ENCODE peak calls at places on chromosome 11, in ten cellular contexts. A, U, W, L, O, V, G, F, X and T are unnamed samples. For H3K4me1, the result is how much of the 10 kb centered on the place peaks cover.

GRCh38 chr11:59191095-59191494 is 19.2 kb downstream of the DTX4 start:
- DNase-seq in A (no peak), U (no peak), W (no peak), L (no peak), O (no peak), V (peak), G (no peak), F (no peak), X (no peak), T (no peak)

GRCh38 chr11:5486003-5486402 is 2.5 kb upstream of the OR52D1 start:
- DNase-seq in A (no peak), U (no peak), W (no peak), L (no peak), O (no peak), V (no peak), G (no peak), F (no peak), X (no peak), T (no peak)

GRCh38 chr11:89176938-89177337 is 737 bp upstream of the TYR start:
- DNase-seq in A (no peak), U (no peak), W (no peak), L (no peak), O (no peak), V (no peak), G (no peak), F (no peak), X (no peak), T (no peak)

GRCh38 chr11:121194731-121195596 is 93.9 kb downstream of the TECTA start:
- DNase-seq in A (peak), U (peak), W (peak), L (peak), O (peak), V (no peak), G (peak), F (peak), X (no peak), T (peak)

GRCh38 chr11:58656348-58656747 is 33.9 kb downstream of the CNTF start:
- DNase-seq in A (no peak), U (no peak), W (no peak), L (no peak), O (no peak), V (no peak), G (no peak), F (no peak), X (no peak), T (no peak)

GRCh38 chr11:8315463-8315862 is 51.8 kb upstream of the LMO1 start:
- DNase-seq in A (no peak), U (no peak), W (no peak), L (no peak), O (no peak), V (no peak), G (no peak), F (no peak), X (no peak), T (no peak)

GRCh38 chr11:42085736-42086135 is 626.3 kb upstream of the LRRC4C start:
- DNase-seq in A (no peak), U (no peak), W (no peak), L (no peak), O (no peak), V (no peak), G (no peak), F (no peak), X (no peak), T (no peak)

GRCh38 chr11:85694385-85694980 is 8.5 kb upstream of the CCDC89 start:
- DNase-seq in A (peak), U (peak), W (no peak), L (peak), O (peak), V (no peak), G (peak), F (peak), X (no peak), T (no peak)

GRCh38 chr11:45672593-45672992 is 7.2 kb upstream of the CHST1 start:
- DNase-seq in A (no peak), U (no peak), W (no peak), L (no peak), O (no peak), V (no peak), G (no peak), F (no peak), X (no peak), T (no peak)

GRCh38 chr11:19673924-19674390 is 38.7 kb upstream of the NAV2 start:
- DNase-seq in A (peak), U (peak), W (no peak), L (no peak), O (peak), V (no peak), G (peak), F (peak), X (peak), T (peak)

GRCh38 chr11:92703431-92703830 is 266.0 kb upstream of the MTNR1B start:
- DNase-seq in A (peak), U (no peak), W (no peak), L (peak), O (no peak), V (no peak), G (no peak), F (peak), X (no peak), T (no peak)
- H3K4me3 ChIP-seq in A (no peak), U (no peak), W (no peak), L (no peak), O (no peak), V (no peak), G (no peak), F (no peak), X (no peak), T (no peak)

GRCh38 chr11:115963170-115963569 is 459.0 kb upstream of the CADM1 start:
- DNase-seq in A (peak), U (no peak), W (no peak), L (no peak), O (no peak), V (no peak), G (peak), F (no peak), X (no peak), T (no peak)

GRCh38 chr11:115961168-115962003 is 457.2 kb upstream of the CADM1 start:
- DNase-seq in A (peak), U (no peak), W (no peak), L (no peak), O (peak), V (no peak), G (no peak), F (no peak), X (no peak), T (no peak)

GRCh38 chr11:115959098-115959497 is 454.9 kb upstream of the CADM1 start:
- DNase-seq in A (no peak), U (no peak), W (no peak), L (no peak), O (no peak), V (no peak), G (no peak), F (no peak), X (no peak), T (no peak)

GRCh38 chr11:115964091-115964490 is 459.9 kb upstream of the CADM1 start:
- DNase-seq in A (peak), U (no peak), W (no peak), L (no peak), O (no peak), V (no peak), G (no peak), F (peak), X (no peak), T (no peak)

DNA sequence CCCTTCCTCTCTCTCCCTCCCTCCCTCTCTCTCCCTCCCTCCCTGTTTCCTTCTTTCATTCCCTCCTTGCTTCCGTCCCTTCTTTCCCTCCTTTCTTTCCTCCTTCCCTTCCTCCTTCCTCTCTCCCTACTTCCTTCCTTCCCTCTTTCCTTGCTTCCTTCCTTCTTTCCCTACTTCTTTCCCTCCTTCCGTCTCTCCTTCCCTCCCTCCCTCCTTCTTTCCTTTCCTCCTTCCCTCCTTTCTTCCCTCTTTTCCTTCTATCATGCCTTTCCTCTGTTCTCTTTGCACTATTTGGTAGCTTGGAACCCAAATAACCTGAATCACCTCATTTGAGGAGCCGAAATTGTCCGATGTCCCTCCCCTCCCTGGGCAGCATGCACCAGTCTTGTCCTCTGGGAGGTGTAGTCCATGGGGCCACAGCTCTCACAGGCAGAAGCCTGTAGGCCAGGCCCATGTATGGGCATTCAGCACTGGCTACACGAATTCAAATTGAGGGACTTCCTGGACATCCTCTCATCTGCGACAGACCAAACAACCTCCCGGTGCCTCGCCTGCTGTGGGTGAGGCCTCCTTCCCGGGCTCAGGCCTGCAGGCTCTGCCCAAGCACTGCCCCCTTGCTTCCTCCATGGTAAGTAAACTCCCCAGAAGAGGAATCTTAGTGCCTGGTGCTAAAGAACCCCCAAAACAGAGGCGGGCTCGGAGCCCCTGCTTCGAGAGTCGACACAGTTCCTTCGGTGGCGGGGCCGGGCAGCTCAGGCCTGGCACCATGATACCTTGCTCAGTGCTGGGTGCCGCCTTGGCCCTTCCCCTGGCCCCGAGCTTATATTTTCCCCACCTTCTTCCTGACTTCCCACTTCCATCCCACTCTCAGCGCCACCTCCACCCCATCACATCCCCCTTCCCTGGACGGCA is 454.1 kb upstream of the CADM1 start:
- DNase-seq in A (no peak), U (peak), W (no peak), L (no peak), O (no peak), V (no peak), G (no peak), F (no peak), X (no peak), T (no peak)
- TF ChIP-seq CTCF in A (no peak), U (peak), W (no peak), L (no peak), O (peak), V (no peak), G (no peak), F (no peak), X (no peak), T (no peak)

DNA sequence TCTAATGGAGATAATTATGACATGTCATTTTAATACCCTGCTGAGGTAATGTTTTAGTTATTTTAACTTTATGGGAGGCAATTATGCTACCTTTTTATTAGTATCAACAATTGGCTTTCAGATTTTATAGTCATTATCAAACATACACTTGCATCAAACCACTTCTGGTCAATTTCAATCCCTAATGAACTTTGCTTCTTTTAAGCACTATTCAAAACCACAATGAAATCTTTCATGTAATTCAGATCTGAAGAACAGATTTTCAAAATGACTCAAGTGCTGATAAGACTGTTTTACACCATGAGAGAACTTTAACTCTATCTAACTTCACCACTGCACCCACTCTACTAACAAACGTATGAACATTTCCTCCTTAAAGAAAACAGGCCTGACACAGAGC is 25.9 kb upstream of the CCDC34 start:
- DNase-seq in A (no peak), U (no peak), W (no peak), L (no peak), O (no peak), V (no peak), G (no peak), F (peak), X (no peak), T (no peak)
- H3K4me1 ChIP-seq in A (half or more), U (half or more), W (under half), L (under half), O (half or more), V (under half), G (under half), F (half or more), X (under half), T (under half)

DNA sequence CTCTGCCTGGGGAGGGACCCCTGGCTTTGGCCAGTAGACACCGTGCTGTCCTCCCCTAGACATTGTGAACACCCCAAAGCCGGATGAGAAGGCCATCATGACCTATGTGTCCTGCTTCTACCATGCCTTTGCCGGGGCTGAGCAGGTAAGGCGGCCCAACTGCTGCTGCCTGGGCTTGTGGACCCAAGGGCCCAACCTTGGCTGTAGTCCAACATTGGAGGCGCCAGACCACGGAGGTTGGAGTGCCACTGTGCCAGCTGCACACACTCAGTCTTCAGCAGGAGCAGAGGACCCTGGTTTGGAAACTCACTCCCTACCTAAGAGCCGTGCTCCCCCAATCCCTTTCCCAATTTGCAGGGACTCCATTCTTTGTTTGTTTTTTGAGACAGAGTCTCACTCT is 9.4 kb downstream of the ACTN3 start:
- DNase-seq in A (no peak), U (no peak), W (no peak), L (no peak), O (no peak), V (no peak), G (no peak), F (no peak), X (no peak), T (no peak)
- H3K4me3 ChIP-seq in A (no peak), U (no peak), W (no peak), L (no peak), O (no peak), V (no peak), G (no peak), F (no peak), X (no peak), T (no peak)